ENCODE peak calls at places on chromosome 19, in seven cellular contexts. One of them, this sample, is unnamed.

GRCh38 chr19:50835103-50835784 is 1.9 kb upstream of the KLK15 start:
- DNase-seq in iPS DF 6.9: no peak
- DNase-seq in left ventricle myocardium inferior: no peak
- DNase-seq in lower lobe of right lung: no peak
- DNase-seq in neuronal stem cell: no peak
- DNase-seq in left lung: no peak
- DNase-seq in bronchial epithelial cell: peak
- DNase-seq in this sample: no peak

GRCh38 chr19:397321-397720 is 11.6 kb downstream of the C2CD4C start:
- DNase-seq in iPS DF 6.9: no peak
- DNase-seq in left ventricle myocardium inferior: no peak
- DNase-seq in lower lobe of right lung: peak
- DNase-seq in neuronal stem cell: no peak
- DNase-seq in left lung: peak
- DNase-seq in bronchial epithelial cell: no peak
- DNase-seq in this sample: no peak

GRCh38 chr19:18089726-18090125 is 3.0 kb upstream of the IL12RB1 start:
- DNase-seq in iPS DF 6.9: no peak
- DNase-seq in left ventricle myocardium inferior: no peak
- DNase-seq in lower lobe of right lung: no peak
- DNase-seq in neuronal stem cell: no peak
- DNase-seq in left lung: peak
- DNase-seq in bronchial epithelial cell: no peak
- DNase-seq in this sample: no peak

GRCh38 chr19:597406-598315 is 8.0 kb downstream of the HCN2 start:
- DNase-seq in iPS DF 6.9: no peak
- DNase-seq in left ventricle myocardium inferior: no peak
- DNase-seq in lower lobe of right lung: no peak
- DNase-seq in neuronal stem cell: no peak
- DNase-seq in left lung: no peak
- DNase-seq in bronchial epithelial cell: no peak
- DNase-seq in this sample: no peak

GRCh38 chr19:548841-549830 is 5.3 kb downstream of the GZMM start:
- DNase-seq in iPS DF 6.9: no peak
- DNase-seq in left ventricle myocardium inferior: no peak
- DNase-seq in lower lobe of right lung: no peak
- DNase-seq in neuronal stem cell: no peak
- DNase-seq in left lung: peak
- DNase-seq in bronchial epithelial cell: no peak
- DNase-seq in this sample: no peak

GRCh38 chr19:4089400-4089908 is 22.8 kb upstream of the ZBTB7A start:
- DNase-seq in iPS DF 6.9: no peak
- DNase-seq in left ventricle myocardium inferior: no peak
- DNase-seq in lower lobe of right lung: peak
- DNase-seq in neuronal stem cell: no peak
- DNase-seq in left lung: peak
- DNase-seq in bronchial epithelial cell: no peak
- DNase-seq in this sample: no peak

GRCh38 chr19:7450243-7451223 is 38.3 kb downstream of the PEX11G start:
- DNase-seq in iPS DF 6.9: peak
- DNase-seq in left ventricle myocardium inferior: no peak
- DNase-seq in lower lobe of right lung: no peak
- DNase-seq in neuronal stem cell: peak
- DNase-seq in left lung: no peak
- DNase-seq in bronchial epithelial cell: peak
- DNase-seq in this sample: peak

GRCh38 chr19:16944626-16945363 is 56.0 kb downstream of the F2RL3 start:
- DNase-seq in iPS DF 6.9: no peak
- DNase-seq in left ventricle myocardium inferior: no peak
- DNase-seq in lower lobe of right lung: no peak
- DNase-seq in neuronal stem cell: no peak
- DNase-seq in left lung: no peak
- DNase-seq in bronchial epithelial cell: no peak
- DNase-seq in this sample: no peak

GRCh38 chr19:46586294-46586693 is 14.8 kb upstream of the CALM3 start:
- DNase-seq in iPS DF 6.9: no peak
- DNase-seq in left ventricle myocardium inferior: no peak
- DNase-seq in lower lobe of right lung: no peak
- DNase-seq in neuronal stem cell: no peak
- DNase-seq in left lung: no peak
- DNase-seq in bronchial epithelial cell: peak
- DNase-seq in this sample: no peak

GRCh38 chr19:1324249-1324791 is 38.6 kb downstream of the EFNA2 start:
- DNase-seq in iPS DF 6.9: no peak
- DNase-seq in left ventricle myocardium inferior: no peak
- DNase-seq in lower lobe of right lung: no peak
- DNase-seq in neuronal stem cell: no peak
- DNase-seq in left lung: no peak
- DNase-seq in bronchial epithelial cell: no peak
- DNase-seq in this sample: no peak

GRCh38 chr19:1379961-1380489 is 3.7 kb upstream of the NDUFS7 start:
- DNase-seq in iPS DF 6.9: no peak
- DNase-seq in left ventricle myocardium inferior: no peak
- DNase-seq in lower lobe of right lung: no peak
- DNase-seq in neuronal stem cell: no peak
- DNase-seq in left lung: peak
- DNase-seq in bronchial epithelial cell: no peak
- DNase-seq in this sample: no peak

GRCh38 chr19:15443838-15444237 is 5.9 kb downstream of the WIZ start:
- DNase-seq in iPS DF 6.9: no peak
- DNase-seq in left ventricle myocardium inferior: peak
- DNase-seq in lower lobe of right lung: no peak
- DNase-seq in neuronal stem cell: no peak
- DNase-seq in left lung: peak
- DNase-seq in bronchial epithelial cell: no peak
- DNase-seq in this sample: no peak

GRCh38 chr19:38209671-38210457 is 14.2 kb downstream of the DPF1 start:
- DNase-seq in iPS DF 6.9: no peak
- DNase-seq in left ventricle myocardium inferior: peak
- DNase-seq in lower lobe of right lung: peak
- DNase-seq in neuronal stem cell: peak
- DNase-seq in left lung: no peak
- DNase-seq in bronchial epithelial cell: no peak
- DNase-seq in this sample: no peak

GRCh38 chr19:55474269-55475265 is 1.9 kb upstream of the ZNF628 start:
- DNase-seq in iPS DF 6.9: no peak
- DNase-seq in left ventricle myocardium inferior: no peak
- DNase-seq in lower lobe of right lung: no peak
- DNase-seq in neuronal stem cell: no peak
- DNase-seq in left lung: peak
- DNase-seq in bronchial epithelial cell: peak
- DNase-seq in this sample: peak

GRCh38 chr19:38494379-38494778 is 60.9 kb downstream of the RYR1 start:
- DNase-seq in iPS DF 6.9: no peak
- DNase-seq in left ventricle myocardium inferior: no peak
- DNase-seq in lower lobe of right lung: no peak
- DNase-seq in neuronal stem cell: no peak
- DNase-seq in left lung: no peak
- DNase-seq in bronchial epithelial cell: no peak
- DNase-seq in this sample: no peak

GRCh38 chr19:7224205-7224833 is 69.9 kb downstream of the INSR start:
- DNase-seq in iPS DF 6.9: no peak
- DNase-seq in left ventricle myocardium inferior: no peak
- DNase-seq in lower lobe of right lung: no peak
- DNase-seq in neuronal stem cell: no peak
- DNase-seq in left lung: no peak
- DNase-seq in bronchial epithelial cell: no peak
- DNase-seq in this sample: peak

GRCh38 chr19:38917921-38918491 is 6.0 kb upstream of the CCER2 start:
- DNase-seq in iPS DF 6.9: no peak
- DNase-seq in left ventricle myocardium inferior: no peak
- DNase-seq in lower lobe of right lung: peak
- DNase-seq in neuronal stem cell: no peak
- DNase-seq in left lung: no peak
- DNase-seq in bronchial epithelial cell: no peak
- DNase-seq in this sample: no peak

GRCh38 chr19:31693870-31694269 is 344.6 kb upstream of the TSHZ3 start:
- DNase-seq in iPS DF 6.9: no peak
- DNase-seq in left ventricle myocardium inferior: no peak
- DNase-seq in lower lobe of right lung: no peak
- DNase-seq in neuronal stem cell: no peak
- DNase-seq in left lung: no peak
- DNase-seq in bronchial epithelial cell: no peak
- DNase-seq in this sample: no peak

GRCh38 chr19:53612762-53613526 is 18.9 kb upstream of the DPRX start:
- DNase-seq in iPS DF 6.9: peak
- DNase-seq in left ventricle myocardium inferior: no peak
- DNase-seq in lower lobe of right lung: no peak
- DNase-seq in neuronal stem cell: no peak
- DNase-seq in left lung: no peak
- DNase-seq in bronchial epithelial cell: no peak
- DNase-seq in this sample: no peak

GRCh38 chr19:16084067-16084685 is 7.9 kb downstream of the TPM4 start:
- DNase-seq in iPS DF 6.9: no peak
- DNase-seq in left ventricle myocardium inferior: no peak
- DNase-seq in lower lobe of right lung: no peak
- DNase-seq in neuronal stem cell: no peak
- DNase-seq in left lung: no peak
- DNase-seq in bronchial epithelial cell: no peak
- DNase-seq in this sample: no peak

GRCh38 chr19:17183858-17184271 is 31.3 kb upstream of the USE1 start:
- DNase-seq in iPS DF 6.9: no peak
- DNase-seq in left ventricle myocardium inferior: no peak
- DNase-seq in lower lobe of right lung: no peak
- DNase-seq in neuronal stem cell: no peak
- DNase-seq in left lung: no peak
- DNase-seq in bronchial epithelial cell: no peak
- DNase-seq in this sample: no peak

DNA sequence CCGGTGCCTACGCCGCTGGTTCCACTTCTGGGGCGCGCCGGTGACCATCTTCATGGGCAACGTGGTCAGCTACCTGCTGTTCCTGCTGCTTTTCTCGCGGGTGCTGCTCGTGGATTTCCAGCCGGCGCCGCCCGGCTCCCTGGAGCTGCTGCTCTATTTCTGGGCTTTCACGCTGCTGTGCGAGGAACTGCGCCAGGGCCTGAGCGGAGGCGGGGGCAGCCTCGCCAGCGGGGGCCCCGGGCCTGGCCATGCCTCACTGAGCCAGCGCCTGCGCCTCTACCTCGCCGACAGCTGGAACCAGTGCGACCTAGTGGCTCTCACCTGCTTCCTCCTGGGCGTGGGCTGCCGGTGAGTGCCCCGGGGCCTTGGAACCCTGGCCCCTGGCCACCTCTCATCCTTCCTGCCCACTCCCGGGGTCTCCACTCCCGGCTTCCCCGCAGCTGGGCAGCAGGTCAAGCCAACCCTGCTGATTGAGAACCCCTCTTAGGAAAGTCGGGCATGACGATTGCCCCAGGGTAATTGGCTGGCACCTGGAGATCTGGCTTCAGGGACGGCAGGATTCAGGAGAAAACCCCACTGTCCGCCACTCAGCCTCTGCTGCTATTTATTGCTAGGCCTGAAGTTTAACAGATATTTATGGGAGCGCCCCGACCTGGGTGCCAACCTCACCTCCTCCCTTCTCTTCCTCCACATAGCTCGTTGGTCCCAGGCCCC is 39.1 kb downstream of the TRPM4 start:
- DNase-seq in iPS DF 6.9: no peak
- DNase-seq in left ventricle myocardium inferior: peak
- DNase-seq in lower lobe of right lung: peak
- DNase-seq in neuronal stem cell: no peak
- DNase-seq in left lung: peak
- DNase-seq in bronchial epithelial cell: no peak
- DNase-seq in this sample: no peak
- H3K4me3 ChIP-seq in iPS DF 6.9: no peak
- H3K4me3 ChIP-seq in left ventricle myocardium inferior: peak
- H3K4me3 ChIP-seq in lower lobe of right lung: no peak
- H3K4me3 ChIP-seq in neuronal stem cell: no peak
- H3K4me3 ChIP-seq in left lung: no peak
- H3K4me3 ChIP-seq in bronchial epithelial cell: no peak
- H3K4me3 ChIP-seq in this sample: no peak

GRCh38 chr19:10286803-10287737 is at the start of gene ICAM4:
- DNase-seq in iPS DF 6.9: no peak
- DNase-seq in left ventricle myocardium inferior: peak
- DNase-seq in lower lobe of right lung: peak
- DNase-seq in neuronal stem cell: no peak
- DNase-seq in left lung: peak
- DNase-seq in bronchial epithelial cell: peak
- DNase-seq in this sample: no peak
- H3K4me3 ChIP-seq in iPS DF 6.9: peak
- H3K4me3 ChIP-seq in left ventricle myocardium inferior: peak
- H3K4me3 ChIP-seq in lower lobe of right lung: peak
- H3K4me3 ChIP-seq in neuronal stem cell: no peak
- H3K4me3 ChIP-seq in left lung: peak
- H3K4me3 ChIP-seq in bronchial epithelial cell: peak
- H3K4me3 ChIP-seq in this sample: no peak

GRCh38 chr19:14347999-14348889 is 33.0 kb upstream of the ADGRE5 start:
- DNase-seq in iPS DF 6.9: no peak
- DNase-seq in left ventricle myocardium inferior: peak
- DNase-seq in lower lobe of right lung: peak
- DNase-seq in neuronal stem cell: peak
- DNase-seq in left lung: peak
- DNase-seq in bronchial epithelial cell: no peak
- DNase-seq in this sample: no peak
- H3K4me3 ChIP-seq in iPS DF 6.9: peak
- H3K4me3 ChIP-seq in left ventricle myocardium inferior: peak
- H3K4me3 ChIP-seq in lower lobe of right lung: peak
- H3K4me3 ChIP-seq in neuronal stem cell: no peak
- H3K4me3 ChIP-seq in left lung: no peak
- H3K4me3 ChIP-seq in bronchial epithelial cell: no peak
- H3K4me3 ChIP-seq in this sample: peak

GRCh38 chr19:29531458-29532025 is 5.7 kb downstream of the VSTM2B start:
- DNase-seq in iPS DF 6.9: no peak
- DNase-seq in left ventricle myocardium inferior: no peak
- DNase-seq in lower lobe of right lung: no peak
- DNase-seq in neuronal stem cell: no peak
- DNase-seq in left lung: no peak
- DNase-seq in bronchial epithelial cell: no peak
- DNase-seq in this sample: no peak

GRCh38 chr19:29533578-29534544 is 8.1 kb downstream of the VSTM2B start:
- DNase-seq in iPS DF 6.9: no peak
- DNase-seq in left ventricle myocardium inferior: no peak
- DNase-seq in lower lobe of right lung: no peak
- DNase-seq in neuronal stem cell: no peak
- DNase-seq in left lung: no peak
- DNase-seq in bronchial epithelial cell: no peak
- DNase-seq in this sample: no peak

GRCh38 chr19:29532956-29533355 is 7.2 kb downstream of the VSTM2B start:
- DNase-seq in iPS DF 6.9: no peak
- DNase-seq in left ventricle myocardium inferior: no peak
- DNase-seq in lower lobe of right lung: no peak
- DNase-seq in neuronal stem cell: no peak
- DNase-seq in left lung: no peak
- DNase-seq in bronchial epithelial cell: no peak
- DNase-seq in this sample: no peak

GRCh38 chr19:29530549-29531457 is 5.0 kb downstream of the VSTM2B start:
- DNase-seq in iPS DF 6.9: no peak
- DNase-seq in left ventricle myocardium inferior: no peak
- DNase-seq in lower lobe of right lung: no peak
- DNase-seq in neuronal stem cell: no peak
- DNase-seq in left lung: no peak
- DNase-seq in bronchial epithelial cell: no peak
- DNase-seq in this sample: no peak

DNA sequence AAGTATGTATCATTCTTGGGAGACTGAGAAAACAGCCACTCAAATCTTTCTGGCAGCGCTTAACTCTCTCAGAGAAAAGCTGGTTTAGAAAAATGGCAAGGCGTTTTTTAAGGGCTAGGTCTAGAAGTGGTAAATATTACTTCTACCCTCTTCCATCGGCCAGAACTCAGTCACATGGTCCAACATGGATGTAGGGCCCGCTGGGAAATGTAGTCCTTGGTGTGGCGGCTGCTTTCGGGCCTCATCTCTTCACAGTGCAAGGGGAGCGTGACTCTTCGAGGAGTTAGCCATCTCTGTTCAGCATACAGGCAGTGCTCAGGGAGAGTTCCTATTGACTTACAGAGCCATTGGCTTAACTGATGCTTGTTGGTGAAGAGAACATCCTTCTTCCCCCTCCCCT is 6.3 kb downstream of the VSTM2B start:
- DNase-seq in iPS DF 6.9: no peak
- DNase-seq in left ventricle myocardium inferior: no peak
- DNase-seq in lower lobe of right lung: no peak
- DNase-seq in neuronal stem cell: no peak
- DNase-seq in left lung: no peak
- DNase-seq in bronchial epithelial cell: no peak
- DNase-seq in this sample: no peak
- H3K4me3 ChIP-seq in iPS DF 6.9: no peak
- H3K4me3 ChIP-seq in left ventricle myocardium inferior: no peak
- H3K4me3 ChIP-seq in lower lobe of right lung: no peak
- H3K4me3 ChIP-seq in neuronal stem cell: no peak
- H3K4me3 ChIP-seq in left lung: no peak
- H3K4me3 ChIP-seq in bronchial epithelial cell: no peak
- H3K4me3 ChIP-seq in this sample: no peak